ENCODE peak calls at places on chromosome 14, in six cellular contexts. L is HCT116, I is K562, B is HepG2, T is H1, E is WTC11. Y is an unnamed sample.

GRCh38 chr14:36605506-36605857 is 23.1 kb upstream of the NKX2-8 start:
- DNase-seq in L (no peak), I (no peak), B (peak), T (no peak), E (no peak), Y (no peak)

GRCh38 chr14:57244103-57244502 is 24.6 kb downstream of the EXOC5 start:
- DNase-seq in L (no peak), I (no peak), B (no peak), T (no peak), E (no peak), Y (no peak)

GRCh38 chr14:54003064-54003463 is 46.4 kb upstream of the BMP4 start:
- DNase-seq in L (no peak), I (no peak), B (peak), T (no peak), E (no peak), Y (no peak)

GRCh38 chr14:56004807-56005579 is 113.2 kb upstream of the PELI2 start:
- DNase-seq in L (no peak), I (peak), B (no peak), T (peak), E (no peak), Y (peak)

GRCh38 chr14:103418508-103418818 is 33.2 kb downstream of the MARK3 start:
- DNase-seq in L (no peak), I (peak), B (no peak), T (no peak), E (no peak), Y (no peak)

GRCh38 chr14:76771432-76771980 is 10.2 kb downstream of the VASH1 start:
- DNase-seq in L (no peak), I (no peak), B (no peak), T (no peak), E (no peak), Y (no peak)

GRCh38 chr14:63893701-63894458 is 41.1 kb downstream of the SYNE2 start:
- DNase-seq in L (no peak), I (no peak), B (no peak), T (no peak), E (no peak), Y (no peak)

GRCh38 chr14:58272589-58273372 is 25.6 kb upstream of the ARID4A start:
- DNase-seq in L (no peak), I (peak), B (peak), T (no peak), E (no peak), Y (no peak)

GRCh38 chr14:91316761-91317160 is 72.3 kb upstream of the GPR68 start:
- DNase-seq in L (no peak), I (no peak), B (no peak), T (no peak), E (no peak), Y (no peak)

GRCh38 chr14:89953602-89954001 is 928 bp downstream of the EFCAB11 start:
- DNase-seq in L (no peak), I (no peak), B (no peak), T (no peak), E (no peak), Y (no peak)

GRCh38 chr14:22333408-22334274 is 255.4 kb downstream of the DAD1 start:
- DNase-seq in L (peak), I (peak), B (peak), T (no peak), E (no peak), Y (no peak)

GRCh38 chr14:104370256-104370870 is 209.2 kb upstream of the C14orf180 start:
- DNase-seq in L (peak), I (peak), B (peak), T (peak), E (peak), Y (no peak)

GRCh38 chr14:51603495-51603894 is 48.2 kb upstream of the FRMD6 start:
- DNase-seq in L (no peak), I (no peak), B (no peak), T (no peak), E (no peak), Y (no peak)

GRCh38 chr14:90758028-90758889 is 58.0 kb downstream of the TTC7B start:
- DNase-seq in L (peak), I (peak), B (peak), T (peak), E (peak), Y (peak)

GRCh38 chr14:55588259-55588699 is 8.3 kb downstream of the KTN1 start:
- DNase-seq in L (no peak), I (no peak), B (no peak), T (no peak), E (no peak), Y (no peak)

GRCh38 chr14:23056257-23056955 is 914 bp downstream of the CDH24 start:
- DNase-seq in L (peak), I (peak), B (peak), T (no peak), E (peak), Y (no peak)

GRCh38 chr14:68665116-68665515 is 127.8 kb downstream of the ZFP36L1 start:
- DNase-seq in L (no peak), I (no peak), B (no peak), T (no peak), E (no peak), Y (no peak)

GRCh38 chr14:91748049-91748448 is 16.2 kb upstream of the CATSPERB start:
- DNase-seq in L (no peak), I (no peak), B (no peak), T (no peak), E (no peak), Y (no peak)

GRCh38 chr14:23621204-23621931 is 14.8 kb upstream of the DHRS2 start:
- DNase-seq in L (no peak), I (no peak), B (no peak), T (no peak), E (no peak), Y (no peak)

GRCh38 chr14:51327376-51327775 is 87.3 kb downstream of the TMX1 start:
- DNase-seq in L (no peak), I (no peak), B (no peak), T (no peak), E (no peak), Y (no peak)

GRCh38 chr14:103576371-103577024 is 13.7 kb downstream of the COA8 start:
- DNase-seq in L (peak), I (no peak), B (no peak), T (no peak), E (peak), Y (no peak)

GRCh38 chr14:99751539-99752485 is 41.4 kb upstream of the EML1 start:
- DNase-seq in L (no peak), I (no peak), B (no peak), T (no peak), E (no peak), Y (no peak)

GRCh38 chr14:67003009-67003753 is 186.1 kb upstream of the GARIN2 start:
- DNase-seq in L (no peak), I (no peak), B (no peak), T (no peak), E (no peak), Y (no peak)

GRCh38 chr14:51527073-51527472 is 124.6 kb upstream of the FRMD6 start:
- DNase-seq in L (no peak), I (no peak), B (no peak), T (no peak), E (no peak), Y (no peak)

GRCh38 chr14:92586001-92586947 is 72.7 kb downstream of the RIN3 start:
- DNase-seq in L (no peak), I (no peak), B (no peak), T (no peak), E (no peak), Y (peak)

GRCh38 chr14:34718750-34719304 is 4.4 kb upstream of the CFL2 start:
- DNase-seq in L (no peak), I (no peak), B (no peak), T (no peak), E (no peak), Y (no peak)

GRCh38 chr14:78997811-78998210 is 827.6 kb downstream of the NRXN3 start:
- DNase-seq in L (no peak), I (no peak), B (no peak), T (no peak), E (no peak), Y (no peak)

GRCh38 chr14:91371011-91371989 is 46.3 kb downstream of the CCDC88C start:
- DNase-seq in L (no peak), I (no peak), B (no peak), T (no peak), E (no peak), Y (no peak)

GRCh38 chr14:23450376-23450775 is 14.9 kb upstream of the MYH7 start:
- DNase-seq in L (no peak), I (no peak), B (no peak), T (no peak), E (peak), Y (no peak)

GRCh38 chr14:58755026-58755929 is 117.5 kb downstream of the DACT1 start:
- DNase-seq in L (no peak), I (no peak), B (no peak), T (no peak), E (no peak), Y (no peak)

GRCh38 chr14:104240426-104241157 is 102.2 kb downstream of the KIF26A start:
- DNase-seq in L (no peak), I (no peak), B (no peak), T (no peak), E (no peak), Y (no peak)

GRCh38 chr14:85688024-85688423 is 158.1 kb downstream of the FLRT2 start:
- DNase-seq in L (no peak), I (no peak), B (no peak), T (no peak), E (no peak), Y (no peak)

GRCh38 chr14:43706901-43707300 is 800.2 kb downstream of the FSCB start:
- DNase-seq in L (no peak), I (no peak), B (no peak), T (no peak), E (no peak), Y (no peak)

GRCh38 chr14:87014854-87015253 is 978.1 kb downstream of the GALC start:
- DNase-seq in L (no peak), I (no peak), B (no peak), T (no peak), E (no peak), Y (no peak)

GRCh38 chr14:70665448-70666363 is 24.0 kb downstream of the TTC9 start:
- DNase-seq in L (peak), I (no peak), B (no peak), T (no peak), E (no peak), Y (peak)

DNA sequence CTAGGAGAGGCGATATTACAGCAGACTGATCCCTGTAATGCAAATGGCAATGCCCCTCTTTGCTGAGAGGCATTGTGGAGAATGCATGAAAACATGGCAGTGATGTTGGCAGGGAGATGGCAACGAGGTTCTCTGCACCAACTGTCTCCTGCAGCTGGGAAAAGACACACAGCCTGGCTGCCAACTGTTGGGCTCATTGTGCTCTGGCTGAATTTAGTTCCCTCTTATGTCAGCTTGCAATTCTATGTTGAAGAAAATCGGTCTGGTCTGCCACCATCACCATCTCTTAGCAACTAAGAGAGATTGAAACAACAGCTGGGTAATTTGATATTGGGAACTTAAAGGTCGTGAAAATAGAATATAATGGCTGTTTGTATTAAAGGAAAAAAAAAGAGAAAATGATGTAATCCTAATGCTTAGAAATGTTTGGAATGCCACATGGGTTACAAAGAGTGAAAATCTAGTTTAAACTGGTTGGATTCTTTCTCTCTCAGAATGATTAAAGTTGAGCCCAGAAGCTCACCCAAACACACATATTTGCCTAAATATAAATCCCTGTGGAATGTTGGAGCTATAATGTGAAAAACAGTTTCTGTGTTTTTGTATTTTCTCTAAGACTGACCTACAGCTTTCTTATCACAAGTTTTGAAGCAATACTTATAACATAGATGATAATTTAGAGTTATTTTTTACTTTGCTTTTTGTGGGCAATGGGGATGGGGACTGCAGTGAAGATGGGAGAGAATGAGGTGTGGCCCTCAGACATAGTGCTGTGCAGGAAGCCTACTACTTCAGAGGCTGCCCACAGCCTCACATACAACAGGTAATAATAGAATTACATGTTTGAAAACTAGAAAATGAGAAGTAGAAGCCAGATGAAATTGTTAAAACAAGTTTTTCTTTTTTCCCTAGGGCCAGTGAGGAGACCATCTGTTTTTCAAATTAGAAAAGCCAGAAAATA is 143.7 kb downstream of the AKAP6 start:
- DNase-seq in L (no peak), I (no peak), B (peak), T (no peak), E (no peak), Y (no peak)
- TF ChIP-seq ATF3 in L (no peak), I (no peak), B (no peak), T (no peak), E (no peak), Y (no peak)

DNA sequence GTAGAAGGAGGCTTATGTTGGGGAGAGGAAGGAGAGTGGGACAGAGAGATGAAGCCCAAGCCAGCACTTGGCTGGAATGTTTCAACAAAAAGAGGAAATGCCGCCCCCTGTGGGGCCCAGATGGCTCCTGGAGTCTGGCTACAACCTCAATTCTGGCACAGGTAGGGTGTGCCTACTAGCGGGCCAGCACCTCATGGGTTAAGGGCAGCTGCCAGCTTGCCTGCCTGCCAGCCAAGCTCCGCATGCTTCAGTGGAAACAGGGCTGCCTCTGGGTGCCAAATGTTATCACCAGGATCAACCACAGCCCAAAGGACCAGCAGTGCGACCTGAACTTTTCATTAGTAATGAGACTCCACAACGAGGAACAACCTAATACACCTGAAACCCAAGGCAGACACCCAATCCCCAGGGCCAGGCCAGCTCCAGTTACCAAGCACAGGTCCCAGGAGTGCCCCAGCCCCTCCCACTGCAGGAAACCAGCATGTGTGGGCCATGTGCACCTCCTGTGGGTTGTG is 11.3 kb downstream of the RAB15 start:
- DNase-seq in L (no peak), I (peak), B (no peak), T (no peak), E (peak), Y (no peak)
- TF ChIP-seq ATF3 in L (no peak), I (no peak), B (no peak), T (no peak), E (no peak), Y (no peak)

DNA sequence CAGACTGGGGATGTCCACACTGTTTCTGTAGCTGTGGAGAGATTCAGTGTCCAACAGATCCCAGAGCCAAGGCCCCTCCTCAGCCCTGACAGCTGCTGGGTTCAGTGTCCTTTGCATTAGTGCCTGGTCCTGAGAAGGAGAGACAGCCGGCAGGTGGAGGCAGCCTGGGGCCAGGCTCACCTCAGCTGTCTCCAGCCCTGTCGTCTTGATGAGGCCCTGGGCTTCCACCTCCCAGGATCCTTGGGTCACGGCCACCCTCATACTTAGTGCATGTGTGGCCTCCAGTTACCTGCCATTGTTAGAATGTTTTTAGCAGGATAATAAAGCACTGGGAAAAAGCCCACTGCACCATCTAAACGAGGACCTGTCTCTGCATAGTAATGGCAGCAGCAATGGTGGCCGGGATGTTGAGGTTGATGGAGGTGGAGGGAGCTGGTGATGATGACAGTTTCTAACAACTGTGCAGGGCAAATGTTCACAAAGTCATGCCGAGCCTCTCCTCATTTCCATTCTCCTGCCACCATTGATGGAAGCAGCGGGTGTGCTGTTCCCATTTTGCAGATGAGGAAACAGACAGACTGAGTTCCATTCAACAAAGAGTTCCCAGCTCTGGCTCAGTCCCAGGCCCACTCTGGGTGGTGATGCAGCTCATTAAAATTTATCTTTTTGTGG is 17.7 kb downstream of the ASB2 start:
- DNase-seq in L (no peak), I (no peak), B (no peak), T (no peak), E (no peak), Y (no peak)
- TF ChIP-seq ATF3 in L (no peak), I (no peak), B (no peak), T (no peak), E (no peak), Y (no peak)

DNA sequence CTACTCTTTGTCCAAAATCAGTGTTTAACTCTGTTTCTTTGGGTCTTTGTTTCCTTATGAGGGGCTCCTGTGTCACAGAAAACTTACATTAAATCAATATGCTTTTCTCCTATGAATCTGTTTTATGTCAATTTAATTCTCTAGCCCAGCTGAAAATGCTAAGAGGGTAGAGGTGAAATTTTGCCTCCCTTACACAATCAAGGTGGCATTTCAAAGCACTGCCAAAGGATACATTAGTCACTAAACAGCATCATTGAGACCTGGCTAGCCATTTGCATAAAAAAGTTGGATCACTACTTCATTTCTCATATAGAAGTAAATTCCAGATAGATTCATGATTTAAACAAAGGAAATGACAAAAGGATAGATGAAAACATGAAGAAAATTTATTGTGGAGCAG is 12.1 kb downstream of the TCL1B start:
- DNase-seq in L (no peak), I (no peak), B (no peak), T (no peak), E (no peak), Y (no peak)
- TF ChIP-seq ATF3 in L (no peak), I (no peak), B (no peak), T (no peak), E (no peak), Y (no peak)

DNA sequence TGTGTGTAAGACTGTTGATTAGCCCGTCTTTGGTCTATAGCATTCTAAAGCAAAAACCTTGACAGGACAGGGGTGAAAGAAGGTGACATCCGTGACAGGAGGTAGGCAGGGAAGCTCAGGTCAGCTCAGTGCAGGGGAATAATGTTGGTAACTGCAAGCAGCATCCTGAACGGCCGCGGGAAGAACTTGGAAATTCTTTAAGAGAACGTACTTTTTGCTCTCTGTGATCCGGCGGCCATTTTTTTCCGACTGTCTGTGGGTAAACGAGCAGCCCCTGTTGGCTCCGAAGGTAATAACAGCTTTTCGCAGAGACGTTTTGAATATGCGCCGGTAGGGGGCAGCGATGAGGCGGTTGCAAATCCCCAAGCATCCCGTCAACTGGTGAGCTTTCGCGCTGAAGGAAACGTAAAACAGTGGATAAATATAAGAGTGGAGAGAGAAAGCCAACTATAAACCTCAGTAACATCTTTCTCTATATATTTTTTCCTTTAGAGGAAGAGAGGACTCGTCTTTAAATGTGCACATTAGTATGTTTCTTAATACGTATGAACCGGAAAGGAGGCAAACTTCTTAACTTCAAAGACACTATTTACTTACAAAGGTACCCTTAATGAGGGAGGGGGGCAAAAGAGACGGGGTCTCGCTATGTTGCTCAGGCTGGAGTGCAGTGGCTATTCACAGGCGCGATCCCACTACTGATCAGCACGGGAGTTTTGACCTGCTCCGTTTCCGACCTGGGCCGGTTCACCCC is 9.5 kb upstream of the NEMF start:
- DNase-seq in L (peak), I (peak), B (peak), T (peak), E (peak), Y (no peak)
- TF ChIP-seq ATF3 in L (no peak), I (no peak), B (no peak), T (peak), E (no peak), Y (peak)

GRCh38 chr14:52792097-52792415 is 649 bp upstream of the GNPNAT1 start:
- DNase-seq in L (no peak), I (no peak), B (no peak), T (no peak), E (no peak), Y (no peak)

GRCh38 chr14:52791204-52792096 is at the start of gene GNPNAT1:
- DNase-seq in L (peak), I (peak), B (peak), T (peak), E (peak), Y (peak)

GRCh38 chr14:52790011-52790755 is 1.2 kb downstream of the GNPNAT1 start:
- DNase-seq in L (no peak), I (peak), B (no peak), T (no peak), E (no peak), Y (no peak)

GRCh38 chr14:52789118-52789517 is 2.3 kb downstream of the GNPNAT1 start:
- DNase-seq in L (no peak), I (peak), B (no peak), T (no peak), E (no peak), Y (no peak)

GRCh38 chr14:52790756-52791203 is 627 bp downstream of the GNPNAT1 start:
- DNase-seq in L (no peak), I (no peak), B (no peak), T (no peak), E (no peak), Y (no peak)
- TF ChIP-seq ATF3 in L (no peak), I (no peak), B (no peak), T (no peak), E (no peak), Y (no peak)

GRCh38 chr14:60642790-60643397 is 6.4 kb downstream of the SIX1 start:
- DNase-seq in L (no peak), I (no peak), B (no peak), T (no peak), E (no peak), Y (no peak)
- TF ChIP-seq ATF3 in L (no peak), I (no peak), B (no peak), T (no peak), E (no peak), Y (no peak)

Y was measured in GM12878.